ENCODE peak calls at places on chromosomes 11 and 22, in four cellular contexts. W, F, M and L are unnamed samples.

GRCh38 chr11:91243065-91243464 is 981.6 kb upstream of the FAT3 start:
- DNase-seq in F (no peak), W (no peak), M (no peak), L (no peak)

GRCh38 chr11:116173946-116174911 is 598.6 kb downstream of the BUD13 start:
- DNase-seq in F (no peak), W (no peak), M (no peak), L (no peak)

GRCh38 chr11:76347391-76347790 is 33.5 kb downstream of the THAP12 start:
- DNase-seq in M (no peak), F (no peak), W (no peak), L (no peak)

GRCh38 chr22:36732609-36733008 is 29.1 kb upstream of the CACNG2 start:
- DNase-seq in M (no peak), W (no peak), F (no peak), L (no peak)

GRCh38 chr11:8021920-8022319 is 34.8 kb downstream of the EIF3F start:
- DNase-seq in F (no peak), W (no peak), M (no peak), L (no peak)

GRCh38 chr11:70075836-70076235 is 2.3 kb upstream of the ANO1 start:
- DNase-seq in W (no peak), F (no peak), M (no peak), L (no peak)

GRCh38 chr22:47276219-47276843 is 513.9 kb downstream of the TBC1D22A start:
- DNase-seq in W (no peak), M (no peak), F (no peak), L (no peak)

GRCh38 chr11:20112291-20113146 is 47.8 kb downstream of the DBX1 start:
- DNase-seq in F (peak), W (peak), M (no peak), L (no peak)

GRCh38 chr22:43820671-43821305 is 8.7 kb upstream of the EFCAB6 start:
- DNase-seq in M (no peak), F (no peak), W (no peak), L (no peak)

GRCh38 chr22:44171486-44172076 is 9.1 kb upstream of the PARVG start:
- DNase-seq in M (no peak), W (no peak), F (no peak), L (no peak)

GRCh38 chr11:67240575-67241389 is 25.5 kb upstream of the GRK2 start:
- DNase-seq in F (peak), M (peak), W (no peak), L (peak)

GRCh38 chr22:50544078-50544745 is 1.5 kb upstream of the KLHDC7B start:
- DNase-seq in W (peak), F (no peak), M (no peak), L (no peak)

GRCh38 chr11:27699926-27700350 is 317 bp downstream of the BDNF start:
- DNase-seq in M (no peak), W (no peak), F (no peak), L (no peak)

GRCh38 chr11:105609341-105609781 is 512 bp upstream of the GRIA4 start:
- DNase-seq in W (peak), F (peak), M (no peak), L (peak)

GRCh38 chr11:4826425-4826824 is 5.3 kb downstream of the OR51F2 start:
- DNase-seq in F (no peak), M (no peak), W (no peak), L (no peak)

GRCh38 chr22:39547587-39547947 is 15.0 kb upstream of the RPS19BP1 start:
- DNase-seq in F (no peak), W (no peak), M (no peak), L (no peak)

GRCh38 chr11:46392421-46393230 is 1.1 kb upstream of the CHRM4 start:
- DNase-seq in M (no peak), F (peak), W (peak), L (peak)
- TF ChIP-seq TARDBP in M (no peak), F (no peak), W (no peak), L (no peak)

GRCh38 chr22:30492144-30492543 is 13.4 kb downstream of the SEC14L4 start:
- DNase-seq in F (no peak), W (no peak), M (no peak), L (no peak)
- TF ChIP-seq TARDBP in F (no peak), W (no peak), M (no peak), L (no peak)

GRCh38 chr11:81986556-81987161 is 747.0 kb downstream of the FAM181B start:
- DNase-seq in W (no peak), F (no peak), M (no peak), L (no peak)

GRCh38 chr11:81989093-81989492 is 744.6 kb downstream of the FAM181B start:
- DNase-seq in M (no peak), F (no peak), W (no peak), L (no peak)

GRCh38 chr11:81993755-81994154 is 739.9 kb downstream of the FAM181B start:
- DNase-seq in M (no peak), F (no peak), W (no peak), L (no peak)

GRCh38 chr11:81990659-81991443 is 742.8 kb downstream of the FAM181B start:
- DNase-seq in M (no peak), F (no peak), W (no peak), L (no peak)

GRCh38 chr11:81987829-81988472 is 745.7 kb downstream of the FAM181B start:
- DNase-seq in M (peak), W (no peak), F (no peak), L (no peak)
- TF ChIP-seq TARDBP in M (no peak), W (no peak), F (no peak), L (no peak)

DNA sequence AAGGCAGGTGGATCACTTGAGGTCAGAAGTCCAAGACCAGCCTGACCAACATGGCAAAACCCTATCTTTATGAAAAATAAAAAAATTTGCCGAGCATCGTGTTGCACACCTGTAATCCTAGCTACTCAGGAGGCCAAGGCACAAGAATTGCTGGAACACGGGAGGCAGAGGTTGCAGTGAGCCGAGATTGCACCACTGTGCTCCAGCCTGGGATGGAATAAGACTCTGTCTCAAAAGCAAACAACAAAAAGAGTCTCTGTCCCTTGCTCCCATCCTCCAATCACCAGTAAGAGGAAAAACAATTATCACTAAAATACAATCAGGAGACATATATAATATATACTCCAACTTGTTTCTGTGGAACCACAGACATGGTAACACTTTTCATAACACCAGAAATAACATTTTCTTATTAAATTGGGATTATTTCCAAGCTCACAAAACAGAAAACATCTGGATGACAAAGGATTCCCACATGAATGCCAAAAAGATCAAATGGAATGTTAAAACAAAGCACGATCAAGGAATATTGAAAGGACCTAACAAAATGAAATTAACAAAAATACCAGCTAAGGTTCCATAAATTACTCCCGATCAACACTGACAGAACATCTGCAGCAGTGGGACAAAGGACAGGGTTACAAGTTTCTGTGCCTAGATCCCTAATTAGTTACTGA is 15.2 kb downstream of the FCHSD2 start:
- DNase-seq in W (no peak), F (no peak), M (no peak), L (no peak)
- TF ChIP-seq TARDBP in W (no peak), F (no peak), M (no peak), L (no peak)

DNA sequence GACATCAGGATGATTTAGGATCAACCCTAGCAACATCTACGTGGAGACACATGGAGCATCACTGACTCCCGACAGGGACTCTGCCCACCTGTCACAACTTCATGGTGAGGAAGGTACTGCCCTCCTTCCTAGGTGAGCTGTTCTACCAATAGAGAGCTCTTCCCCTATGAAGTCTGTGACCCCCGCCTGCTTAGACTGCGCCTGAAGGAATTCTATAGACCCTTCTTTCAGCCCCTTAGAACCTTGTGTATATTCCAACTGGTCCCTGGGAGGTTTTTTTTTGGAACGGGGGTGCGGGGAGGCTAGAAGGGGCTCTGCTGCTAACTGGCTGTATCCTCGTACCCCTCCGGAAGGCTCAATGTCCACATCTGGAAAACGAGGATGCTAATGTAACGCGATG is 566 bp downstream of the INTS4 start:
- DNase-seq in W (no peak), F (no peak), M (no peak), L (no peak)
- TF ChIP-seq TARDBP in W (no peak), F (no peak), M (no peak), L (no peak)

DNA sequence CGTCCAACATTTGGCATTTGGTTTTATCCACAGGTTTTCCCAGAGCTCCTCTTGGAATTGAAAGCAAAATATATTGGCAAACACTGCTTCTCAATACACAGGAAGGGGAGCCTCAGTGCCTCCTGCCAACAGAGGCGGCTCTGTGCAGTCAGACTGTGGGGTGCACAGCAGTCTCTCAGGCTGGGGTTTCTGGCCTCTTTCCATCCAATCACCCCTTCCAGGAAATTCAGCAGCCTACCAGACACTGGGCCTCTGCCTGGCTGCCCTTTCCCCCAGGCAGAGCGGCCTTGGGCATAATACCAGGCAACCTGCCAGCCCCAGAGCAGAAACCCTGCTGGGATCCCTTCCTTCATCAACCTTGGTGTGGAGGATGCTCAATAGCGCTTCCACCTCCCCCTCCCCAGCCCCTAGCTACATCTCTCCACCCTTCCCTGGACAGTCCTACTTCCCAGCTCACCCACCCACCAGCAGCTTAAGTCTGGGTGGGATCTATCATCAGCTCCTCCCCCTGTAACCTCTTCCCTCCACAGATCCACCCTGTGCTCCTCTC is 17.8 kb upstream of the RAPSN start:
- DNase-seq in M (no peak), F (no peak), W (no peak), L (no peak)
- TF ChIP-seq TARDBP in M (no peak), F (no peak), W (no peak), L (no peak)

DNA sequence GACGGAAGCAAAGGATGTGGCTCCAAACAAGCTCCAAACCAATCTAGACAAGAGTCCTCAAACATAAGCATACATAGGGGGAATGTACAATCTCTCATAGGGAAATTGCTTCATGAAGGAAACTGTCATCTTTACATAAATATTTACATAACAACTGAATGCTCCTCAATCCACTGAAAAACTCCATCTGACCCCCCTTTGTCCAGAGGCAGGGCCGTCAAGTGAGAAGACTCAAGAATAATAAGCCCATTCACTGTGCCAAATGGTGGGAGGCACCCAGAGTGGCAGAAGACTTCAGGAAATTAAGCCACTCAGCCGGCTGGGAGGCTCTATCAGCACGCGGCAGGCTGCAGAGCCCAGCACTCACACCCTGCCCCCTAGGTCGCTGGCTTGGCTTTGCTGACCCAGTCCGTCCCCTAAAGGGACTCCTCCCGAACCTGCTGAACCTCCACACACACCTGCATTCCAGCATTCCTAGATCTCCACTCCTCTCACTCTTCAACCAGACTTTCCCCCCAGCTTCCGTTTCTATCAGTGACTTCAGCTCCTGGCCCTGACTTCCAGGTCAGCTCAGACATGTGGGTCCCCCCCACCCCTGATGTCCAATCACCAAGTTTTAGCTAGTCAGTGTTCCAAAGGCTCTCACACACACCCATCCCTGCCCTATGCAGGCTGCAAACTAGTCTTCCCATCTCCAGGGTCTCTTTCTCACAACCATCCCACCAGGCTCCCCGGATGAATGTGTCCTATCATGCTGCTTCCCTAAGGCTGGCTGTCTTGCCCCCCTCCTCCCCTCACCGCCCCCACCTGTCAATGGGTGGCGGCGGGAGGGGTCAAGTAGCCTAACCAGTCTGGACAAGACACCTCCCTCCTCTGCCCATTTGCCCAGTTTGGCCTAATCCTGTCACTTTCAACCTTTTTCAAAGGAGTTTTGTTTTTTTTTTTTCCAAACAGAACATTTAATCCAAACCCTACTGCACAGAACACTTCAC is 11.3 kb downstream of the VPS37C start:
- DNase-seq in M (no peak), W (no peak), F (peak), L (peak)
- TF ChIP-seq TARDBP in M (no peak), W (no peak), F (no peak), L (no peak)

GRCh38 chr11:114075343-114075610 is 15.8 kb downstream of the ZBTB16 start:
- DNase-seq in W (no peak), M (no peak), F (no peak), L (no peak)

GRCh38 chr11:114074546-114075342 is 15.2 kb downstream of the ZBTB16 start:
- DNase-seq in M (no peak), W (no peak), F (no peak), L (no peak)

GRCh38 chr11:114070464-114071139 is 11.1 kb downstream of the ZBTB16 start:
- DNase-seq in M (no peak), W (no peak), F (no peak), L (no peak)

GRCh38 chr11:114073506-114074381 is 14.2 kb downstream of the ZBTB16 start:
- DNase-seq in F (no peak), M (no peak), W (no peak), L (no peak)

DNA sequence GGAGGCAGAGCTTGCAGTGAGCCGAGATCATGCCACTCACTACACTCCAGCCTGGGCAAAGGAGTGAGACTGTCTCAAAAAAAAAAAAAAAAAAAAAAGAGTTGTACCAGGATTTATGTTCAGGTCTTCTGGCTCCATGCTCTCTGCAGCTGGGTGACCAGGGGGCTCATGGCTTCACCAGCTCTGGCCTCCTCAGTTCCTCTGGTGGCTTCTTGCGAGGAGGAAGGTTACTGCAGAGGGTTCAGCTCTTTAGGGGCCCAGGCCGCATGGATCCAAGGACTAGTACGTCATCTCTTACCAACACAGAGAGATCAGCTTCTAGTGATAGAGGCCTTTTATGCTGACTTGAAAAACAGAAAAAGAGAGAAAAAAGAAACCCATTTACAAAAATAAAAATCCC is 13.5 kb downstream of the ZBTB16 start:
- DNase-seq in M (no peak), F (no peak), W (no peak), L (no peak)
- TF ChIP-seq TARDBP in M (no peak), F (no peak), W (no peak), L (no peak)

GRCh38 chr11:326592-326841 is 5.9 kb upstream of the IFITM3 start:
- DNase-seq in M (no peak), W (no peak), F (no peak), L (no peak)

GRCh38 chr11:327581-327923 is 6.9 kb upstream of the IFITM3 start:
- DNase-seq in F (no peak), W (no peak), M (no peak), L (no peak)

GRCh38 chr11:326842-327580 is 6.4 kb upstream of the IFITM3 start:
- DNase-seq in F (peak), W (no peak), M (peak), L (peak)

GRCh38 chr11:329886-330253 is 9.2 kb upstream of the IFITM3 start:
- DNase-seq in W (no peak), M (no peak), F (no peak), L (no peak)

DNA sequence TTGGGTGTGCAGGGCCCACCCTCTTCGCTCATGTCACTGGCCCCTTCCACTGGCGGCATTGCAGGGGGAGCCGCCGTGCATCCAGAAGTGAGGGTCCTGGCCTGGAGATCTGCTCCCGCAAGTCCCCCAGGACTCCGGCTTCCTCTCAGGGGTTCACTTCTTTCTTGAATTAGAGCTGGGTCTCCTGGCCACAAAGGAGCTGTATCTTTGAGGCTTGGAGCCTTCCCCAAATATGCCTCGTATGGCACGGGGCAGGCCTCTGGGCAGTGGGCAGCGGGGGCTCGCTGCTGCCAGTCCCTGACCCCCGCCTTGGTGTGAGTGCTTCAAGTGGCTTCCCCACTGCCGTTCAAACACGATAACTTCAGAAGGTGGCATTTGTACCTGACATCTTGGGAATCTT is 7.4 kb upstream of the IFITM3 start:
- DNase-seq in M (no peak), F (no peak), W (no peak), L (no peak)
- TF ChIP-seq TARDBP in M (no peak), F (no peak), W (no peak), L (no peak)

DNA sequence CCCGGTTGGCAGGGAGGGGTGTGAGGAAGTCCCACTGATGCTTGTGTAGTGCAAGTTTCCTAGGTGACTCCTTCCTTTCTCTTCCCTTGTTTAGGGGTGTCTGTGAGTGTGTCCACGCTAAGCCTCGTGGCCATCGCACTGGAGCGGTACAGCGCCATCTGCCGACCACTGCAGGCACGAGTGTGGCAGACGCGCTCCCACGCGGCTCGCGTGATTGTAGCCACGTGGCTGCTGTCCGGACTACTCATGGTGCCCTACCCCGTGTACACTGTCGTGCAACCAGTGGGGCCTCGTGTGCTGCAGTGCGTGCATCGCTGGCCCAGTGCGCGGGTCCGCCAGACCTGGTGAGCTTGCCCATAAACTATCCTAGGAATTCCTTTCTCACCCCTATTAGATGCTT is 10.4 kb downstream of the CCKBR start:
- DNase-seq in M (no peak), W (no peak), F (peak), L (no peak)
- TF ChIP-seq TARDBP in M (no peak), W (no peak), F (no peak), L (no peak)